ENCODE peak calls at places on chromosomes 16 and 17, in ten cellular contexts. One of them, this sample, is unnamed.

GRCh38 chr17:55264273-55264639 is 504 bp upstream of the HLF start:
- DNase-seq in amniotic stem cell: no peak
- DNase-seq in HAP-1: no peak
- DNase-seq in CD8-positive, alpha-beta memory T cell: peak
- DNase-seq in stimulated activated CD8-positive, alpha-beta memory T cell treated with anti-CD3 and anti-CD28 coated beads, Interleukin-4, amount 100 ng/mL, for 1 hour: no peak
- DNase-seq in renal cortical epithelial cell: no peak
- DNase-seq in activated CD8-positive, alpha-beta T cell treated with anti-CD3 and anti-CD28 coated beads for 36 hours: no peak
- DNase-seq in stimulated activated CD4-positive, alpha-beta T cell treated with anti-CD3 and anti-CD28 coated beads, Interleukin-1b, Interleukin-23, amount 100 ng/mL, for 24 hours: no peak
- DNase-seq in activated naive CD4-positive, alpha-beta T cell treated with Interleukin-2 at 50 U/mL for 16 hours: no peak
- DNase-seq in brain microvascular endothelial cell: no peak
- DNase-seq in this sample: no peak

GRCh38 chr16:67177743-67178699 is 5.7 kb downstream of the MATCAP1 start:
- DNase-seq in amniotic stem cell: no peak
- DNase-seq in HAP-1: no peak
- DNase-seq in CD8-positive, alpha-beta memory T cell: peak
- DNase-seq in stimulated activated CD8-positive, alpha-beta memory T cell treated with anti-CD3 and anti-CD28 coated beads, Interleukin-4, amount 100 ng/mL, for 1 hour: no peak
- DNase-seq in renal cortical epithelial cell: peak
- DNase-seq in activated CD8-positive, alpha-beta T cell treated with anti-CD3 and anti-CD28 coated beads for 36 hours: peak
- DNase-seq in stimulated activated CD4-positive, alpha-beta T cell treated with anti-CD3 and anti-CD28 coated beads, Interleukin-1b, Interleukin-23, amount 100 ng/mL, for 24 hours: no peak
- DNase-seq in activated naive CD4-positive, alpha-beta T cell treated with Interleukin-2 at 50 U/mL for 16 hours: peak
- DNase-seq in brain microvascular endothelial cell: no peak
- DNase-seq in this sample: no peak

GRCh38 chr17:58279016-58279671 is 1.6 kb downstream of the MPO start:
- DNase-seq in amniotic stem cell: no peak
- DNase-seq in HAP-1: no peak
- DNase-seq in CD8-positive, alpha-beta memory T cell: no peak
- DNase-seq in stimulated activated CD8-positive, alpha-beta memory T cell treated with anti-CD3 and anti-CD28 coated beads, Interleukin-4, amount 100 ng/mL, for 1 hour: no peak
- DNase-seq in renal cortical epithelial cell: no peak
- DNase-seq in activated CD8-positive, alpha-beta T cell treated with anti-CD3 and anti-CD28 coated beads for 36 hours: no peak
- DNase-seq in stimulated activated CD4-positive, alpha-beta T cell treated with anti-CD3 and anti-CD28 coated beads, Interleukin-1b, Interleukin-23, amount 100 ng/mL, for 24 hours: no peak
- DNase-seq in activated naive CD4-positive, alpha-beta T cell treated with Interleukin-2 at 50 U/mL for 16 hours: no peak
- DNase-seq in brain microvascular endothelial cell: peak
- DNase-seq in this sample: no peak

GRCh38 chr16:12094537-12095265 is 118.2 kb downstream of the SNX29 start:
- DNase-seq in amniotic stem cell: no peak
- DNase-seq in HAP-1: no peak
- DNase-seq in CD8-positive, alpha-beta memory T cell: no peak
- DNase-seq in stimulated activated CD8-positive, alpha-beta memory T cell treated with anti-CD3 and anti-CD28 coated beads, Interleukin-4, amount 100 ng/mL, for 1 hour: no peak
- DNase-seq in renal cortical epithelial cell: no peak
- DNase-seq in activated CD8-positive, alpha-beta T cell treated with anti-CD3 and anti-CD28 coated beads for 36 hours: no peak
- DNase-seq in stimulated activated CD4-positive, alpha-beta T cell treated with anti-CD3 and anti-CD28 coated beads, Interleukin-1b, Interleukin-23, amount 100 ng/mL, for 24 hours: no peak
- DNase-seq in activated naive CD4-positive, alpha-beta T cell treated with Interleukin-2 at 50 U/mL for 16 hours: no peak
- DNase-seq in brain microvascular endothelial cell: no peak
- DNase-seq in this sample: no peak

GRCh38 chr17:75069783-75070182 is 18.0 kb upstream of the SLC16A5 start:
- DNase-seq in amniotic stem cell: no peak
- DNase-seq in HAP-1: no peak
- DNase-seq in CD8-positive, alpha-beta memory T cell: no peak
- DNase-seq in stimulated activated CD8-positive, alpha-beta memory T cell treated with anti-CD3 and anti-CD28 coated beads, Interleukin-4, amount 100 ng/mL, for 1 hour: no peak
- DNase-seq in renal cortical epithelial cell: no peak
- DNase-seq in activated CD8-positive, alpha-beta T cell treated with anti-CD3 and anti-CD28 coated beads for 36 hours: peak
- DNase-seq in stimulated activated CD4-positive, alpha-beta T cell treated with anti-CD3 and anti-CD28 coated beads, Interleukin-1b, Interleukin-23, amount 100 ng/mL, for 24 hours: no peak
- DNase-seq in activated naive CD4-positive, alpha-beta T cell treated with Interleukin-2 at 50 U/mL for 16 hours: no peak
- DNase-seq in brain microvascular endothelial cell: no peak
- DNase-seq in this sample: no peak

GRCh38 chr16:75928295-75928694 is 202.0 kb upstream of the CPHXL start:
- DNase-seq in amniotic stem cell: no peak
- DNase-seq in HAP-1: no peak
- DNase-seq in CD8-positive, alpha-beta memory T cell: no peak
- DNase-seq in stimulated activated CD8-positive, alpha-beta memory T cell treated with anti-CD3 and anti-CD28 coated beads, Interleukin-4, amount 100 ng/mL, for 1 hour: no peak
- DNase-seq in renal cortical epithelial cell: no peak
- DNase-seq in activated CD8-positive, alpha-beta T cell treated with anti-CD3 and anti-CD28 coated beads for 36 hours: no peak
- DNase-seq in stimulated activated CD4-positive, alpha-beta T cell treated with anti-CD3 and anti-CD28 coated beads, Interleukin-1b, Interleukin-23, amount 100 ng/mL, for 24 hours: no peak
- DNase-seq in activated naive CD4-positive, alpha-beta T cell treated with Interleukin-2 at 50 U/mL for 16 hours: no peak
- DNase-seq in brain microvascular endothelial cell: no peak
- DNase-seq in this sample: no peak

GRCh38 chr17:81431545-81432482 is 36.6 kb downstream of the BAHCC1 start:
- DNase-seq in amniotic stem cell: no peak
- DNase-seq in HAP-1: no peak
- DNase-seq in CD8-positive, alpha-beta memory T cell: no peak
- DNase-seq in stimulated activated CD8-positive, alpha-beta memory T cell treated with anti-CD3 and anti-CD28 coated beads, Interleukin-4, amount 100 ng/mL, for 1 hour: no peak
- DNase-seq in renal cortical epithelial cell: no peak
- DNase-seq in activated CD8-positive, alpha-beta T cell treated with anti-CD3 and anti-CD28 coated beads for 36 hours: no peak
- DNase-seq in stimulated activated CD4-positive, alpha-beta T cell treated with anti-CD3 and anti-CD28 coated beads, Interleukin-1b, Interleukin-23, amount 100 ng/mL, for 24 hours: no peak
- DNase-seq in activated naive CD4-positive, alpha-beta T cell treated with Interleukin-2 at 50 U/mL for 16 hours: no peak
- DNase-seq in brain microvascular endothelial cell: no peak
- DNase-seq in this sample: no peak

GRCh38 chr17:43740541-43740940 is 18.1 kb downstream of the SOST start:
- DNase-seq in amniotic stem cell: no peak
- DNase-seq in HAP-1: no peak
- DNase-seq in CD8-positive, alpha-beta memory T cell: no peak
- DNase-seq in stimulated activated CD8-positive, alpha-beta memory T cell treated with anti-CD3 and anti-CD28 coated beads, Interleukin-4, amount 100 ng/mL, for 1 hour: no peak
- DNase-seq in renal cortical epithelial cell: peak
- DNase-seq in activated CD8-positive, alpha-beta T cell treated with anti-CD3 and anti-CD28 coated beads for 36 hours: no peak
- DNase-seq in stimulated activated CD4-positive, alpha-beta T cell treated with anti-CD3 and anti-CD28 coated beads, Interleukin-1b, Interleukin-23, amount 100 ng/mL, for 24 hours: no peak
- DNase-seq in activated naive CD4-positive, alpha-beta T cell treated with Interleukin-2 at 50 U/mL for 16 hours: no peak
- DNase-seq in brain microvascular endothelial cell: peak
- DNase-seq in this sample: no peak

GRCh38 chr16:65120811-65121721 is 797 bp downstream of the CDH11 start:
- DNase-seq in amniotic stem cell: no peak
- DNase-seq in HAP-1: no peak
- DNase-seq in CD8-positive, alpha-beta memory T cell: no peak
- DNase-seq in stimulated activated CD8-positive, alpha-beta memory T cell treated with anti-CD3 and anti-CD28 coated beads, Interleukin-4, amount 100 ng/mL, for 1 hour: no peak
- DNase-seq in renal cortical epithelial cell: no peak
- DNase-seq in activated CD8-positive, alpha-beta T cell treated with anti-CD3 and anti-CD28 coated beads for 36 hours: no peak
- DNase-seq in stimulated activated CD4-positive, alpha-beta T cell treated with anti-CD3 and anti-CD28 coated beads, Interleukin-1b, Interleukin-23, amount 100 ng/mL, for 24 hours: no peak
- DNase-seq in activated naive CD4-positive, alpha-beta T cell treated with Interleukin-2 at 50 U/mL for 16 hours: no peak
- DNase-seq in brain microvascular endothelial cell: no peak
- DNase-seq in this sample: no peak

GRCh38 chr16:12214509-12214908 is 238.0 kb downstream of the SNX29 start:
- DNase-seq in amniotic stem cell: no peak
- DNase-seq in HAP-1: no peak
- DNase-seq in CD8-positive, alpha-beta memory T cell: no peak
- DNase-seq in stimulated activated CD8-positive, alpha-beta memory T cell treated with anti-CD3 and anti-CD28 coated beads, Interleukin-4, amount 100 ng/mL, for 1 hour: no peak
- DNase-seq in renal cortical epithelial cell: no peak
- DNase-seq in activated CD8-positive, alpha-beta T cell treated with anti-CD3 and anti-CD28 coated beads for 36 hours: no peak
- DNase-seq in stimulated activated CD4-positive, alpha-beta T cell treated with anti-CD3 and anti-CD28 coated beads, Interleukin-1b, Interleukin-23, amount 100 ng/mL, for 24 hours: no peak
- DNase-seq in activated naive CD4-positive, alpha-beta T cell treated with Interleukin-2 at 50 U/mL for 16 hours: no peak
- DNase-seq in brain microvascular endothelial cell: no peak
- DNase-seq in this sample: no peak

GRCh38 chr17:19746517-19746916 is 1.6 kb downstream of the ALDH3A1 start:
- DNase-seq in amniotic stem cell: no peak
- DNase-seq in HAP-1: no peak
- DNase-seq in CD8-positive, alpha-beta memory T cell: no peak
- DNase-seq in stimulated activated CD8-positive, alpha-beta memory T cell treated with anti-CD3 and anti-CD28 coated beads, Interleukin-4, amount 100 ng/mL, for 1 hour: no peak
- DNase-seq in renal cortical epithelial cell: no peak
- DNase-seq in activated CD8-positive, alpha-beta T cell treated with anti-CD3 and anti-CD28 coated beads for 36 hours: no peak
- DNase-seq in stimulated activated CD4-positive, alpha-beta T cell treated with anti-CD3 and anti-CD28 coated beads, Interleukin-1b, Interleukin-23, amount 100 ng/mL, for 24 hours: no peak
- DNase-seq in activated naive CD4-positive, alpha-beta T cell treated with Interleukin-2 at 50 U/mL for 16 hours: no peak
- DNase-seq in brain microvascular endothelial cell: no peak
- DNase-seq in this sample: no peak

GRCh38 chr17:18280766-18281165 is 20.3 kb downstream of the MIEF2 start:
- DNase-seq in amniotic stem cell: no peak
- DNase-seq in HAP-1: no peak
- DNase-seq in CD8-positive, alpha-beta memory T cell: no peak
- DNase-seq in stimulated activated CD8-positive, alpha-beta memory T cell treated with anti-CD3 and anti-CD28 coated beads, Interleukin-4, amount 100 ng/mL, for 1 hour: no peak
- DNase-seq in renal cortical epithelial cell: no peak
- DNase-seq in activated CD8-positive, alpha-beta T cell treated with anti-CD3 and anti-CD28 coated beads for 36 hours: no peak
- DNase-seq in stimulated activated CD4-positive, alpha-beta T cell treated with anti-CD3 and anti-CD28 coated beads, Interleukin-1b, Interleukin-23, amount 100 ng/mL, for 24 hours: no peak
- DNase-seq in activated naive CD4-positive, alpha-beta T cell treated with Interleukin-2 at 50 U/mL for 16 hours: no peak
- DNase-seq in brain microvascular endothelial cell: no peak
- DNase-seq in this sample: no peak

GRCh38 chr17:71208111-71208704 is 912.6 kb upstream of the SOX9 start:
- DNase-seq in amniotic stem cell: no peak
- DNase-seq in HAP-1: no peak
- DNase-seq in CD8-positive, alpha-beta memory T cell: no peak
- DNase-seq in stimulated activated CD8-positive, alpha-beta memory T cell treated with anti-CD3 and anti-CD28 coated beads, Interleukin-4, amount 100 ng/mL, for 1 hour: no peak
- DNase-seq in renal cortical epithelial cell: peak
- DNase-seq in activated CD8-positive, alpha-beta T cell treated with anti-CD3 and anti-CD28 coated beads for 36 hours: no peak
- DNase-seq in stimulated activated CD4-positive, alpha-beta T cell treated with anti-CD3 and anti-CD28 coated beads, Interleukin-1b, Interleukin-23, amount 100 ng/mL, for 24 hours: no peak
- DNase-seq in activated naive CD4-positive, alpha-beta T cell treated with Interleukin-2 at 50 U/mL for 16 hours: no peak
- DNase-seq in brain microvascular endothelial cell: no peak
- DNase-seq in this sample: no peak

GRCh38 chr17:17078832-17079231 is 36.6 kb downstream of the MPRIP start:
- DNase-seq in amniotic stem cell: no peak
- DNase-seq in HAP-1: no peak
- DNase-seq in CD8-positive, alpha-beta memory T cell: no peak
- DNase-seq in stimulated activated CD8-positive, alpha-beta memory T cell treated with anti-CD3 and anti-CD28 coated beads, Interleukin-4, amount 100 ng/mL, for 1 hour: no peak
- DNase-seq in renal cortical epithelial cell: no peak
- DNase-seq in activated CD8-positive, alpha-beta T cell treated with anti-CD3 and anti-CD28 coated beads for 36 hours: no peak
- DNase-seq in stimulated activated CD4-positive, alpha-beta T cell treated with anti-CD3 and anti-CD28 coated beads, Interleukin-1b, Interleukin-23, amount 100 ng/mL, for 24 hours: no peak
- DNase-seq in activated naive CD4-positive, alpha-beta T cell treated with Interleukin-2 at 50 U/mL for 16 hours: no peak
- DNase-seq in brain microvascular endothelial cell: no peak
- DNase-seq in this sample: no peak

GRCh38 chr17:57553525-57553924 is 191.6 kb downstream of the CCDC182 start:
- DNase-seq in amniotic stem cell: no peak
- DNase-seq in HAP-1: no peak
- DNase-seq in CD8-positive, alpha-beta memory T cell: no peak
- DNase-seq in stimulated activated CD8-positive, alpha-beta memory T cell treated with anti-CD3 and anti-CD28 coated beads, Interleukin-4, amount 100 ng/mL, for 1 hour: no peak
- DNase-seq in renal cortical epithelial cell: no peak
- DNase-seq in activated CD8-positive, alpha-beta T cell treated with anti-CD3 and anti-CD28 coated beads for 36 hours: no peak
- DNase-seq in stimulated activated CD4-positive, alpha-beta T cell treated with anti-CD3 and anti-CD28 coated beads, Interleukin-1b, Interleukin-23, amount 100 ng/mL, for 24 hours: no peak
- DNase-seq in activated naive CD4-positive, alpha-beta T cell treated with Interleukin-2 at 50 U/mL for 16 hours: no peak
- DNase-seq in brain microvascular endothelial cell: no peak
- DNase-seq in this sample: no peak

GRCh38 chr17:47703191-47703591 is 9.2 kb downstream of the TBKBP1 start:
- DNase-seq in amniotic stem cell: no peak
- DNase-seq in HAP-1: no peak
- DNase-seq in CD8-positive, alpha-beta memory T cell: peak
- DNase-seq in stimulated activated CD8-positive, alpha-beta memory T cell treated with anti-CD3 and anti-CD28 coated beads, Interleukin-4, amount 100 ng/mL, for 1 hour: no peak
- DNase-seq in renal cortical epithelial cell: no peak
- DNase-seq in activated CD8-positive, alpha-beta T cell treated with anti-CD3 and anti-CD28 coated beads for 36 hours: peak
- DNase-seq in stimulated activated CD4-positive, alpha-beta T cell treated with anti-CD3 and anti-CD28 coated beads, Interleukin-1b, Interleukin-23, amount 100 ng/mL, for 24 hours: peak
- DNase-seq in activated naive CD4-positive, alpha-beta T cell treated with Interleukin-2 at 50 U/mL for 16 hours: peak
- DNase-seq in brain microvascular endothelial cell: no peak
- DNase-seq in this sample: no peak

GRCh38 chr17:62627219-62627903 is at the start of gene MRC2:
- DNase-seq in amniotic stem cell: peak
- DNase-seq in HAP-1: peak
- DNase-seq in CD8-positive, alpha-beta memory T cell: no peak
- DNase-seq in stimulated activated CD8-positive, alpha-beta memory T cell treated with anti-CD3 and anti-CD28 coated beads, Interleukin-4, amount 100 ng/mL, for 1 hour: no peak
- DNase-seq in renal cortical epithelial cell: peak
- DNase-seq in activated CD8-positive, alpha-beta T cell treated with anti-CD3 and anti-CD28 coated beads for 36 hours: peak
- DNase-seq in stimulated activated CD4-positive, alpha-beta T cell treated with anti-CD3 and anti-CD28 coated beads, Interleukin-1b, Interleukin-23, amount 100 ng/mL, for 24 hours: peak
- DNase-seq in activated naive CD4-positive, alpha-beta T cell treated with Interleukin-2 at 50 U/mL for 16 hours: peak
- DNase-seq in brain microvascular endothelial cell: peak
- DNase-seq in this sample: no peak

GRCh38 chr16:10577305-10578202 is 2.8 kb downstream of the EMP2 start:
- DNase-seq in amniotic stem cell: no peak
- DNase-seq in HAP-1: no peak
- DNase-seq in CD8-positive, alpha-beta memory T cell: no peak
- DNase-seq in stimulated activated CD8-positive, alpha-beta memory T cell treated with anti-CD3 and anti-CD28 coated beads, Interleukin-4, amount 100 ng/mL, for 1 hour: no peak
- DNase-seq in renal cortical epithelial cell: no peak
- DNase-seq in activated CD8-positive, alpha-beta T cell treated with anti-CD3 and anti-CD28 coated beads for 36 hours: no peak
- DNase-seq in stimulated activated CD4-positive, alpha-beta T cell treated with anti-CD3 and anti-CD28 coated beads, Interleukin-1b, Interleukin-23, amount 100 ng/mL, for 24 hours: no peak
- DNase-seq in activated naive CD4-positive, alpha-beta T cell treated with Interleukin-2 at 50 U/mL for 16 hours: no peak
- DNase-seq in brain microvascular endothelial cell: no peak
- DNase-seq in this sample: no peak

GRCh38 chr17:56499799-56500388 is 93.6 kb upstream of the NOG start:
- DNase-seq in amniotic stem cell: no peak
- DNase-seq in HAP-1: peak
- DNase-seq in CD8-positive, alpha-beta memory T cell: no peak
- DNase-seq in stimulated activated CD8-positive, alpha-beta memory T cell treated with anti-CD3 and anti-CD28 coated beads, Interleukin-4, amount 100 ng/mL, for 1 hour: no peak
- DNase-seq in renal cortical epithelial cell: peak
- DNase-seq in activated CD8-positive, alpha-beta T cell treated with anti-CD3 and anti-CD28 coated beads for 36 hours: peak
- DNase-seq in stimulated activated CD4-positive, alpha-beta T cell treated with anti-CD3 and anti-CD28 coated beads, Interleukin-1b, Interleukin-23, amount 100 ng/mL, for 24 hours: no peak
- DNase-seq in activated naive CD4-positive, alpha-beta T cell treated with Interleukin-2 at 50 U/mL for 16 hours: no peak
- DNase-seq in brain microvascular endothelial cell: peak
- DNase-seq in this sample: no peak

GRCh38 chr16:89583895-89584644 is 8.5 kb downstream of the CPNE7 start:
- DNase-seq in amniotic stem cell: no peak
- DNase-seq in HAP-1: no peak
- DNase-seq in CD8-positive, alpha-beta memory T cell: no peak
- DNase-seq in stimulated activated CD8-positive, alpha-beta memory T cell treated with anti-CD3 and anti-CD28 coated beads, Interleukin-4, amount 100 ng/mL, for 1 hour: no peak
- DNase-seq in renal cortical epithelial cell: no peak
- DNase-seq in activated CD8-positive, alpha-beta T cell treated with anti-CD3 and anti-CD28 coated beads for 36 hours: no peak
- DNase-seq in stimulated activated CD4-positive, alpha-beta T cell treated with anti-CD3 and anti-CD28 coated beads, Interleukin-1b, Interleukin-23, amount 100 ng/mL, for 24 hours: no peak
- DNase-seq in activated naive CD4-positive, alpha-beta T cell treated with Interleukin-2 at 50 U/mL for 16 hours: no peak
- DNase-seq in brain microvascular endothelial cell: no peak
- DNase-seq in this sample: no peak

GRCh38 chr17:29140631-29141483 is 39.3 kb downstream of the MYO18A start:
- DNase-seq in amniotic stem cell: no peak
- DNase-seq in HAP-1: no peak
- DNase-seq in CD8-positive, alpha-beta memory T cell: peak
- DNase-seq in stimulated activated CD8-positive, alpha-beta memory T cell treated with anti-CD3 and anti-CD28 coated beads, Interleukin-4, amount 100 ng/mL, for 1 hour: no peak
- DNase-seq in renal cortical epithelial cell: no peak
- DNase-seq in activated CD8-positive, alpha-beta T cell treated with anti-CD3 and anti-CD28 coated beads for 36 hours: peak
- DNase-seq in stimulated activated CD4-positive, alpha-beta T cell treated with anti-CD3 and anti-CD28 coated beads, Interleukin-1b, Interleukin-23, amount 100 ng/mL, for 24 hours: no peak
- DNase-seq in activated naive CD4-positive, alpha-beta T cell treated with Interleukin-2 at 50 U/mL for 16 hours: peak
- DNase-seq in brain microvascular endothelial cell: no peak
- DNase-seq in this sample: no peak

GRCh38 chr17:13777003-13777402 is 175.3 kb upstream of the HS3ST3A1 start:
- DNase-seq in amniotic stem cell: no peak
- DNase-seq in HAP-1: no peak
- DNase-seq in CD8-positive, alpha-beta memory T cell: no peak
- DNase-seq in stimulated activated CD8-positive, alpha-beta memory T cell treated with anti-CD3 and anti-CD28 coated beads, Interleukin-4, amount 100 ng/mL, for 1 hour: no peak
- DNase-seq in renal cortical epithelial cell: no peak
- DNase-seq in activated CD8-positive, alpha-beta T cell treated with anti-CD3 and anti-CD28 coated beads for 36 hours: no peak
- DNase-seq in stimulated activated CD4-positive, alpha-beta T cell treated with anti-CD3 and anti-CD28 coated beads, Interleukin-1b, Interleukin-23, amount 100 ng/mL, for 24 hours: no peak
- DNase-seq in activated naive CD4-positive, alpha-beta T cell treated with Interleukin-2 at 50 U/mL for 16 hours: no peak
- DNase-seq in brain microvascular endothelial cell: no peak
- DNase-seq in this sample: no peak

GRCh38 chr17:4759776-4760236 is 11.9 kb upstream of the TM4SF5 start:
- DNase-seq in amniotic stem cell: no peak
- DNase-seq in HAP-1: no peak
- DNase-seq in CD8-positive, alpha-beta memory T cell: no peak
- DNase-seq in stimulated activated CD8-positive, alpha-beta memory T cell treated with anti-CD3 and anti-CD28 coated beads, Interleukin-4, amount 100 ng/mL, for 1 hour: no peak
- DNase-seq in renal cortical epithelial cell: no peak
- DNase-seq in activated CD8-positive, alpha-beta T cell treated with anti-CD3 and anti-CD28 coated beads for 36 hours: no peak
- DNase-seq in stimulated activated CD4-positive, alpha-beta T cell treated with anti-CD3 and anti-CD28 coated beads, Interleukin-1b, Interleukin-23, amount 100 ng/mL, for 24 hours: no peak
- DNase-seq in activated naive CD4-positive, alpha-beta T cell treated with Interleukin-2 at 50 U/mL for 16 hours: no peak
- DNase-seq in brain microvascular endothelial cell: no peak
- DNase-seq in this sample: no peak

GRCh38 chr17:29124931-29125270 is 55.3 kb downstream of the MYO18A start:
- DNase-seq in amniotic stem cell: no peak
- DNase-seq in HAP-1: no peak
- DNase-seq in CD8-positive, alpha-beta memory T cell: no peak
- DNase-seq in stimulated activated CD8-positive, alpha-beta memory T cell treated with anti-CD3 and anti-CD28 coated beads, Interleukin-4, amount 100 ng/mL, for 1 hour: no peak
- DNase-seq in renal cortical epithelial cell: no peak
- DNase-seq in activated CD8-positive, alpha-beta T cell treated with anti-CD3 and anti-CD28 coated beads for 36 hours: no peak
- DNase-seq in stimulated activated CD4-positive, alpha-beta T cell treated with anti-CD3 and anti-CD28 coated beads, Interleukin-1b, Interleukin-23, amount 100 ng/mL, for 24 hours: no peak
- DNase-seq in activated naive CD4-positive, alpha-beta T cell treated with Interleukin-2 at 50 U/mL for 16 hours: no peak
- DNase-seq in brain microvascular endothelial cell: no peak
- DNase-seq in this sample: no peak

GRCh38 chr17:17900615-17901520 is 64.1 kb upstream of the SREBF1 start:
- DNase-seq in amniotic stem cell: peak
- DNase-seq in HAP-1: no peak
- DNase-seq in CD8-positive, alpha-beta memory T cell: no peak
- DNase-seq in stimulated activated CD8-positive, alpha-beta memory T cell treated with anti-CD3 and anti-CD28 coated beads, Interleukin-4, amount 100 ng/mL, for 1 hour: no peak
- DNase-seq in renal cortical epithelial cell: peak
- DNase-seq in activated CD8-positive, alpha-beta T cell treated with anti-CD3 and anti-CD28 coated beads for 36 hours: no peak
- DNase-seq in stimulated activated CD4-positive, alpha-beta T cell treated with anti-CD3 and anti-CD28 coated beads, Interleukin-1b, Interleukin-23, amount 100 ng/mL, for 24 hours: no peak
- DNase-seq in activated naive CD4-positive, alpha-beta T cell treated with Interleukin-2 at 50 U/mL for 16 hours: no peak
- DNase-seq in brain microvascular endothelial cell: peak
- DNase-seq in this sample: no peak